ENCODE peak calls at places on chromosomes 16 and 17, in six cellular contexts. One of them, this sample, is unnamed.

GRCh38 chr17:4950757-4951204 is at the start of gene ENO3:
- DNase-seq in HCT116: no peak
- DNase-seq in SK-N-SH: peak; percentile 76
- DNase-seq in HepG2: peak; percentile 73
- DNase-seq in K562: peak; percentile 60
- DNase-seq in GM12878: no peak
- DNase-seq in this sample: no peak

GRCh38 chr16:55502801-55503366 is 6.0 kb upstream of the LPCAT2 start:
- DNase-seq in HCT116: peak; percentile 40
- DNase-seq in SK-N-SH: peak; percentile 78
- DNase-seq in HepG2: peak; percentile 79
- DNase-seq in K562: no peak
- DNase-seq in GM12878: no peak
- DNase-seq in this sample: no peak

GRCh38 chr17:40779181-40779909 is 3.0 kb downstream of the KRT27 start:
- DNase-seq in HCT116: no peak
- DNase-seq in SK-N-SH: no peak
- DNase-seq in HepG2: peak; percentile 18
- DNase-seq in K562: peak; percentile 35
- DNase-seq in GM12878: no peak
- DNase-seq in this sample: no peak

GRCh38 chr16:20944861-20945390 is 44.4 kb downstream of the LYRM1 start:
- DNase-seq in HCT116: no peak
- DNase-seq in SK-N-SH: no peak
- DNase-seq in HepG2: peak; percentile 35
- DNase-seq in K562: peak; percentile 83
- DNase-seq in GM12878: no peak
- DNase-seq in this sample: peak; percentile 10

GRCh38 chr16:2465653-2466415 is 5.3 kb upstream of the NTN3 start:
- DNase-seq in HCT116: no peak
- DNase-seq in SK-N-SH: no peak
- DNase-seq in HepG2: no peak
- DNase-seq in K562: peak; percentile 57
- DNase-seq in GM12878: no peak
- DNase-seq in this sample: no peak

GRCh38 chr17:30580916-30581315 is 103.7 kb downstream of the GOSR1 start:
- DNase-seq in HCT116: no peak
- DNase-seq in SK-N-SH: no peak
- DNase-seq in HepG2: no peak
- DNase-seq in K562: no peak
- DNase-seq in GM12878: no peak
- DNase-seq in this sample: no peak

GRCh38 chr16:11986521-11987057 is 10.1 kb downstream of the SNX29 start:
- DNase-seq in HCT116: no peak
- DNase-seq in SK-N-SH: no peak
- DNase-seq in HepG2: no peak
- DNase-seq in K562: no peak
- DNase-seq in GM12878: no peak
- DNase-seq in this sample: no peak

GRCh38 chr16:81956213-81956948 is 54.9 kb downstream of the SDR42E1 start:
- DNase-seq in HCT116: no peak
- DNase-seq in SK-N-SH: no peak
- DNase-seq in HepG2: no peak
- DNase-seq in K562: no peak
- DNase-seq in GM12878: no peak
- DNase-seq in this sample: no peak

GRCh38 chr17:76983075-76983411 is 114.8 kb downstream of the MGAT5B start:
- DNase-seq in HCT116: no peak
- DNase-seq in SK-N-SH: peak; percentile 41
- DNase-seq in HepG2: no peak
- DNase-seq in K562: no peak
- DNase-seq in GM12878: no peak
- DNase-seq in this sample: no peak
- TF ChIP-seq REST in HCT116: no peak
- TF ChIP-seq REST in SK-N-SH: no peak
- TF ChIP-seq REST in HepG2: no peak
- TF ChIP-seq REST in K562: no peak
- TF ChIP-seq REST in GM12878: no peak
- TF ChIP-seq REST in this sample: no peak

GRCh38 chr16:46689492-46690280 is at the start of gene ORC6:
- DNase-seq in HCT116: peak; percentile 91
- DNase-seq in SK-N-SH: peak; percentile 96
- DNase-seq in HepG2: peak; percentile 97
- DNase-seq in K562: peak; percentile 94
- DNase-seq in GM12878: no peak
- DNase-seq in this sample: no peak

GRCh38 chr16:46688657-46689491 is at the start of gene VPS35:
- DNase-seq in HCT116: peak; percentile 97
- DNase-seq in SK-N-SH: peak; percentile 95
- DNase-seq in HepG2: peak; percentile 99
- DNase-seq in K562: peak; percentile 99
- DNase-seq in GM12878: peak; percentile 95
- DNase-seq in this sample: peak; percentile 83

GRCh38 chr16:46690281-46691178 is 1.1 kb downstream of the ORC6 start:
- DNase-seq in HCT116: no peak
- DNase-seq in SK-N-SH: no peak
- DNase-seq in HepG2: peak; percentile 79
- DNase-seq in K562: peak; percentile 32
- DNase-seq in GM12878: no peak
- DNase-seq in this sample: no peak

GRCh38 chr16:46693598-46693997 is 4.1 kb downstream of the ORC6 start:
- DNase-seq in HCT116: no peak
- DNase-seq in SK-N-SH: no peak
- DNase-seq in HepG2: no peak
- DNase-seq in K562: no peak
- DNase-seq in GM12878: no peak
- DNase-seq in this sample: no peak

GRCh38 chr16:46691720-46692119 is 2.3 kb downstream of the ORC6 start:
- DNase-seq in HCT116: no peak
- DNase-seq in SK-N-SH: no peak
- DNase-seq in HepG2: no peak
- DNase-seq in K562: no peak
- DNase-seq in GM12878: no peak
- DNase-seq in this sample: no peak
- TF ChIP-seq SIN3A in HCT116: no peak
- TF ChIP-seq SIN3A in SK-N-SH: no peak
- TF ChIP-seq SIN3A in HepG2: no peak
- TF ChIP-seq SIN3A in K562: no peak
- TF ChIP-seq SIN3A in GM12878: no peak
- TF ChIP-seq SIN3A in this sample: no peak

GRCh38 chr17:55086635-55087058 is 118.1 kb downstream of the STXBP4 start:
- DNase-seq in HCT116: peak; percentile 31
- DNase-seq in SK-N-SH: no peak
- DNase-seq in HepG2: no peak
- DNase-seq in K562: peak; percentile 73
- DNase-seq in GM12878: no peak
- DNase-seq in this sample: peak; percentile 32
- H3K27ac ChIP-seq in HCT116: no peak overlapping the region
- H3K27ac ChIP-seq in SK-N-SH: peak overlapping the region; percentile 49
- H3K27ac ChIP-seq in HepG2: no peak overlapping the region
- H3K27ac ChIP-seq in K562: peak overlapping the region; percentile 75
- H3K27ac ChIP-seq in GM12878: no peak overlapping the region
- H3K27ac ChIP-seq in this sample: no peak overlapping the region

GRCh38 chr16:10741844-10742243 is 1.8 kb upstream of the NUBP1 start:
- DNase-seq in HCT116: no peak
- DNase-seq in SK-N-SH: peak; percentile 76
- DNase-seq in HepG2: no peak
- DNase-seq in K562: peak; percentile 27
- DNase-seq in GM12878: no peak
- DNase-seq in this sample: no peak
- TF ChIP-seq REST in HCT116: no peak
- TF ChIP-seq REST in SK-N-SH: no peak
- TF ChIP-seq REST in HepG2: no peak
- TF ChIP-seq REST in K562: no peak
- TF ChIP-seq REST in GM12878: no peak
- TF ChIP-seq REST in this sample: no peak

GRCh38 chr17:75010683-75011406 is 1.6 kb upstream of the MRPL58 start:
- DNase-seq in HCT116: no peak
- DNase-seq in SK-N-SH: peak; percentile 91
- DNase-seq in HepG2: peak; percentile 68
- DNase-seq in K562: peak; percentile 49
- DNase-seq in GM12878: no peak
- DNase-seq in this sample: no peak
- TF ChIP-seq SIN3A in HCT116: no peak
- TF ChIP-seq SIN3A in SK-N-SH: no peak
- TF ChIP-seq SIN3A in HepG2: no peak
- TF ChIP-seq SIN3A in K562: no peak
- TF ChIP-seq SIN3A in GM12878: no peak
- TF ChIP-seq SIN3A in this sample: no peak

GRCh38 chr17:43579570-43580140 is 33.5 kb upstream of the ETV4 start:
- DNase-seq in HCT116: no peak
- DNase-seq in SK-N-SH: no peak
- DNase-seq in HepG2: peak; percentile 53
- DNase-seq in K562: no peak
- DNase-seq in GM12878: no peak
- DNase-seq in this sample: no peak
- H3K27ac ChIP-seq in HCT116: no peak overlapping the region
- H3K27ac ChIP-seq in SK-N-SH: peak overlapping the region; percentile 41
- H3K27ac ChIP-seq in HepG2: peak overlapping the region; percentile 5
- H3K27ac ChIP-seq in K562: no peak overlapping the region
- H3K27ac ChIP-seq in GM12878: no peak overlapping the region
- H3K27ac ChIP-seq in this sample: peak overlapping the region; percentile 71

GRCh38 chr16:56938664-56939513 is 6.9 kb downstream of the HERPUD1 start:
- DNase-seq in HCT116: no peak
- DNase-seq in SK-N-SH: no peak
- DNase-seq in HepG2: no peak
- DNase-seq in K562: no peak
- DNase-seq in GM12878: no peak
- DNase-seq in this sample: no peak
- TF ChIP-seq REST in HCT116: no peak
- TF ChIP-seq REST in SK-N-SH: no peak
- TF ChIP-seq REST in HepG2: no peak
- TF ChIP-seq REST in K562: no peak
- TF ChIP-seq REST in GM12878: no peak
- TF ChIP-seq REST in this sample: no peak

GRCh38 chr17:77316651-77317050 is 175.9 kb downstream of the SEC14L1 start:
- DNase-seq in HCT116: no peak
- DNase-seq in SK-N-SH: no peak
- DNase-seq in HepG2: no peak
- DNase-seq in K562: no peak
- DNase-seq in GM12878: no peak
- DNase-seq in this sample: no peak

GRCh38 chr17:77316191-77316641 is 175.4 kb downstream of the SEC14L1 start:
- DNase-seq in HCT116: no peak
- DNase-seq in SK-N-SH: peak; percentile 59
- DNase-seq in HepG2: no peak
- DNase-seq in K562: no peak
- DNase-seq in GM12878: no peak
- DNase-seq in this sample: no peak

GRCh38 chr17:77314601-77315000 is 173.8 kb downstream of the SEC14L1 start:
- DNase-seq in HCT116: no peak
- DNase-seq in SK-N-SH: peak; percentile 32
- DNase-seq in HepG2: no peak
- DNase-seq in K562: no peak
- DNase-seq in GM12878: no peak
- DNase-seq in this sample: no peak

GRCh38 chr17:77315010-77315409 is 174.2 kb downstream of the SEC14L1 start:
- DNase-seq in HCT116: no peak
- DNase-seq in SK-N-SH: no peak
- DNase-seq in HepG2: no peak
- DNase-seq in K562: no peak
- DNase-seq in GM12878: no peak
- DNase-seq in this sample: no peak

GRCh38 chr17:77315551-77316190 is 174.9 kb downstream of the SEC14L1 start:
- DNase-seq in HCT116: no peak
- DNase-seq in SK-N-SH: peak; percentile 87
- DNase-seq in HepG2: no peak
- DNase-seq in K562: no peak
- DNase-seq in GM12878: no peak
- DNase-seq in this sample: no peak
- TF ChIP-seq SIN3A in HCT116: no peak
- TF ChIP-seq SIN3A in SK-N-SH: no peak
- TF ChIP-seq SIN3A in HepG2: no peak
- TF ChIP-seq SIN3A in K562: no peak
- TF ChIP-seq SIN3A in GM12878: no peak
- TF ChIP-seq SIN3A in this sample: no peak

This sample was measured in Panc1.